ENCODE peak calls at places on chromosomes 1 and 21, in nine cellular contexts. L, O, K, V, D, B, U, R and H are unnamed samples.

GRCh38 chr21:27582946-27583270 is 616.0 kb upstream of the ADAMTS5 start:
- DNase-seq in B (no peak), V (no peak), D (no peak), L (no peak), O (no peak), R (no peak), U (no peak), K (no peak), H (peak; percentile 44)

GRCh38 chr1:113876181-113876580 is 4.7 kb upstream of the PTPN22 start:
- DNase-seq in V (no peak), L (no peak), U (no peak), D (no peak), R (no peak), O (no peak), K (no peak), B (no peak), H (no peak)

GRCh38 chr1:88649932-88650331 is 34.1 kb upstream of the PKN2 start:
- DNase-seq in L (no peak), K (no peak), V (no peak), D (no peak), U (no peak), B (no peak), O (no peak), R (no peak), H (no peak)

GRCh38 chr1:244216836-244217235 is 165.8 kb downstream of the ZBTB18 start:
- DNase-seq in L (no peak), U (no peak), V (no peak), R (no peak), D (no peak), K (no peak), B (no peak), O (no peak), H (no peak)

GRCh38 chr1:43009274-43009673 is 50.6 kb upstream of the SLC2A1 start:
- DNase-seq in B (no peak), U (no peak), V (no peak), L (no peak), K (no peak), D (no peak), R (no peak), O (no peak), H (no peak)

GRCh38 chr1:6572653-6573383 is 7.0 kb upstream of the ZBTB48 start:
- DNase-seq in U (no peak), D (no peak), K (no peak), B (no peak), L (no peak), O (no peak), V (no peak), R (no peak), H (no peak)

GRCh38 chr1:77900687-77901293 is 12.4 kb downstream of the NEXN start:
- DNase-seq in K (peak; percentile 79), V (peak; percentile 38), R (no peak), D (no peak), U (no peak), B (no peak), O (no peak), L (no peak), H (peak; percentile 6)

GRCh38 chr1:153928776-153929432 is 6.1 kb upstream of the GATAD2B start:
- DNase-seq in U (no peak), V (peak; percentile 12), R (no peak), D (peak; percentile 31), K (peak; percentile 31), B (no peak), L (no peak), O (no peak), H (peak; percentile 58)

GRCh38 chr1:116474921-116475849 is 95.6 kb downstream of the CD58 start:
- DNase-seq in D (peak; percentile 82), V (no peak), L (no peak), U (no peak), R (no peak), B (peak; percentile 53), O (no peak), K (no peak), H (no peak)

GRCh38 chr1:231776006-231776707 is 149.6 kb downstream of the DISC1 start:
- DNase-seq in L (no peak), U (no peak), R (no peak), O (no peak), B (no peak), D (no peak), K (peak; percentile 65), V (no peak), H (no peak)

GRCh38 chr1:151478923-151479322 is 19.6 kb upstream of the POGZ start:
- DNase-seq in D (no peak), V (no peak), K (peak; percentile 48), R (no peak), L (no peak), U (no peak), O (no peak), B (no peak), H (no peak)

GRCh38 chr1:215730600-215730999 is 163.5 kb downstream of the KCTD3 start:
- DNase-seq in B (no peak), D (no peak), R (no peak), U (no peak), O (no peak), K (no peak), V (no peak), L (no peak), H (no peak)

GRCh38 chr1:23799570-23800395 is 771 bp downstream of the GALE start:
- DNase-seq in U (no peak), R (no peak), O (no peak), K (peak; percentile 85), B (peak; percentile 21), V (peak; percentile 74), L (peak; percentile 91), D (no peak), H (peak; percentile 87)

GRCh38 chr1:20189664-20190063 is 3.3 kb upstream of the PLA2G2C start:
- DNase-seq in K (no peak), D (no peak), L (no peak), B (no peak), O (no peak), U (no peak), R (no peak), V (no peak), H (no peak)

GRCh38 chr1:151563376-151563775 is 23.3 kb downstream of the TUFT1 start:
- DNase-seq in U (no peak), K (no peak), L (no peak), O (no peak), V (no peak), D (no peak), R (no peak), B (no peak), H (no peak)

GRCh38 chr1:91929246-91929645 is 20.0 kb upstream of the BRDT start:
- DNase-seq in D (no peak), V (no peak), K (peak; percentile 67), R (no peak), U (no peak), B (no peak), O (no peak), L (peak; percentile 53), H (peak; percentile 51)

GRCh38 chr21:34834852-34835501 is 166.2 kb downstream of the CLIC6 start:
- DNase-seq in O (no peak), L (no peak), B (no peak), R (no peak), U (no peak), V (no peak), D (no peak), K (no peak), H (no peak)

GRCh38 chr1:33247537-33247936 is 8.8 kb upstream of the ZNF362 start:
- DNase-seq in K (no peak), O (no peak), B (no peak), U (no peak), V (no peak), D (no peak), R (no peak), L (no peak), H (no peak)

GRCh38 chr1:28249013-28249870 is 10.1 kb upstream of the SESN2 start:
- DNase-seq in R (no peak), L (peak; percentile 83), O (peak; percentile 11), U (no peak), V (peak; percentile 40), B (peak; percentile 65), K (peak; percentile 76), D (no peak), H (peak; percentile 82)

GRCh38 chr1:204975568-204976235 is 67.3 kb upstream of the CNTN2 start:
- DNase-seq in V (peak; percentile 86), O (no peak), K (peak; percentile 61), D (no peak), B (no peak), U (no peak), L (no peak), R (no peak), H (peak; percentile 28)

GRCh38 chr1:7341145-7341900 is 429.8 kb upstream of the VAMP3 start:
- DNase-seq in K (peak; percentile 38), L (no peak), O (no peak), R (no peak), U (no peak), B (no peak), D (no peak), V (no peak), H (no peak)

GRCh38 chr21:29305068-29305467 is 6.3 kb downstream of the BACH1 start:
- DNase-seq in V (no peak), U (no peak), D (no peak), R (no peak), B (no peak), O (no peak), K (no peak), L (no peak), H (peak; percentile 23)

GRCh38 chr1:3009021-3009420 is 12.2 kb upstream of the ACTRT2 start:
- DNase-seq in D (peak; percentile 56), V (no peak), O (no peak), K (no peak), B (peak; percentile 5), U (no peak), R (no peak), L (peak; percentile 30), H (no peak)

GRCh38 chr1:26983863-26984262 is 9.6 kb upstream of the TRNP1 start:
- DNase-seq in O (no peak), V (no peak), L (no peak), U (no peak), B (no peak), K (no peak), R (no peak), D (no peak), H (no peak)

GRCh38 chr1:5623399-5623798 is 368.8 kb downstream of the NPHP4 start:
- DNase-seq in L (no peak), B (no peak), K (no peak), U (no peak), R (no peak), D (no peak), O (no peak), V (no peak), H (no peak)

GRCh38 chr1:156876281-156876680 is 15.6 kb downstream of the NTRK1 start:
- DNase-seq in L (no peak), B (no peak), K (no peak), O (no peak), V (no peak), U (no peak), R (no peak), D (no peak), H (no peak)

GRCh38 chr1:36436820-36437219 is 13.4 kb downstream of the OSCP1 start:
- DNase-seq in L (no peak), U (no peak), V (no peak), R (no peak), O (no peak), D (no peak), B (no peak), K (no peak), H (no peak)

GRCh38 chr1:193102662-193103061 is 2.6 kb downstream of the GLRX2 start:
- DNase-seq in U (no peak), K (no peak), R (no peak), D (no peak), V (no peak), O (no peak), L (no peak), B (no peak), H (no peak)

GRCh38 chr1:1299686-1300351 is 7.9 kb downstream of the ACAP3 start:
- DNase-seq in O (no peak), V (peak; percentile 69), L (no peak), B (no peak), R (no peak), K (no peak), U (no peak), D (no peak), H (no peak)

GRCh38 chr1:247337250-247337746 is 5.6 kb upstream of the ZNF496 start:
- DNase-seq in V (no peak), O (no peak), U (no peak), B (no peak), D (no peak), K (peak; percentile 43), L (no peak), R (no peak), H (no peak)

GRCh38 chr1:174837386-174837785 is 162.4 kb upstream of the CACYBP start:
- DNase-seq in R (no peak), V (no peak), K (no peak), O (no peak), D (no peak), B (no peak), L (no peak), U (no peak), H (no peak)